ENCODE peak calls at places on chromosomes 12 and 14, in four cellular contexts. S, Z, E and V are unnamed samples.

GRCh38 chr14:38208825-38209562 is 1.3 kb downstream of the SSTR1 start:
- DNase-seq in S (peak; percentile 86), Z (no peak), E (no peak), V (peak; percentile 8)

GRCh38 chr12:57175428-57176138 is 28.2 kb upstream of the LRP1-AS start:
- DNase-seq in S (peak; percentile 88), Z (peak; percentile 80), E (peak; percentile 88), V (no peak)

GRCh38 chr14:101004176-101004575 is 100.7 kb upstream of the RTL1 start:
- DNase-seq in S (no peak), Z (no peak), E (peak; percentile 7), V (no peak)

GRCh38 chr12:124786065-124786964 is 77.3 kb downstream of the SCARB1 start:
- DNase-seq in S (no peak), Z (no peak), E (peak; percentile 86), V (peak; percentile 35)

GRCh38 chr12:31589896-31590729 is 823 bp downstream of the DENND5B start:
- DNase-seq in S (peak; percentile 85), Z (peak; percentile 49), E (peak; percentile 61), V (peak; percentile 85)

GRCh38 chr14:50670196-50670875 is 2.2 kb upstream of the SAV1 start:
- DNase-seq in S (no peak), Z (no peak), E (no peak), V (no peak)

GRCh38 chr14:105061428-105062047 is 3.7 kb downstream of the GPR132 start:
- DNase-seq in S (peak; percentile 61), Z (no peak), E (no peak), V (no peak)

GRCh38 chr14:76975051-76975450 is 53.5 kb downstream of the IRF2BPL start:
- DNase-seq in S (no peak), Z (no peak), E (no peak), V (no peak)

GRCh38 chr12:49580572-49581535 is 12.9 kb upstream of the MCRS1 start:
- DNase-seq in S (peak; percentile 78), Z (peak; percentile 90), E (peak; percentile 55), V (peak; percentile 40)

GRCh38 chr12:33663000-33663654 is 223.5 kb upstream of the SYT10 start:
- DNase-seq in S (no peak), Z (no peak), E (no peak), V (no peak)

GRCh38 chr14:32576088-32576795 is 247.1 kb downstream of the AKAP6 start:
- DNase-seq in S (no peak), Z (peak; percentile 75), E (peak; percentile 36), V (peak; percentile 73)

GRCh38 chr14:68951051-68951797 is 27.9 kb downstream of the ACTN1 start:
- DNase-seq in S (no peak), Z (peak; percentile 100), E (peak; percentile 93), V (no peak)

GRCh38 chr12:124024263-124024678 is 51.3 kb downstream of the ZNF664 start:
- DNase-seq in S (no peak), Z (peak; percentile 78), E (no peak), V (no peak)

GRCh38 chr12:51887476-51888315 is at the start of gene ANKRD33:
- DNase-seq in S (peak; percentile 74), Z (no peak), E (no peak), V (no peak)

GRCh38 chr14:72792051-72792788 is 101.7 kb downstream of the DPF3 start:
- DNase-seq in S (no peak), Z (no peak), E (peak; percentile 26), V (no peak)

GRCh38 chr12:120316798-120317257 is 10.8 kb downstream of the PLA2G1B start:
- DNase-seq in S (no peak), Z (peak; percentile 14), E (no peak), V (no peak)

GRCh38 chr14:61573748-61574513 is 121.4 kb upstream of the HIF1A start:
- DNase-seq in S (no peak), Z (peak; percentile 81), E (no peak), V (no peak)
- H3K27ac ChIP-seq in S (no peak overlapping the region), Z (peak overlapping the region; percentile 72), E (peak overlapping the region; percentile 37), V (no peak overlapping the region)

GRCh38 chr14:61102549-61103466 is 121.8 kb downstream of the SLC38A6 start:
- DNase-seq in S (no peak), Z (peak; percentile 31), E (no peak), V (no peak)

GRCh38 chr14:61101803-61102548 is 120.9 kb downstream of the SLC38A6 start:
- DNase-seq in S (no peak), Z (peak; percentile 23), E (no peak), V (no peak)

GRCh38 chr14:61106627-61107147 is 125.6 kb downstream of the SLC38A6 start:
- DNase-seq in S (no peak), Z (peak; percentile 39), E (no peak), V (no peak)

GRCh38 chr14:61103541-61104339 is 122.7 kb downstream of the SLC38A6 start:
- DNase-seq in S (no peak), Z (peak; percentile 99), E (peak; percentile 60), V (no peak)

DNA sequence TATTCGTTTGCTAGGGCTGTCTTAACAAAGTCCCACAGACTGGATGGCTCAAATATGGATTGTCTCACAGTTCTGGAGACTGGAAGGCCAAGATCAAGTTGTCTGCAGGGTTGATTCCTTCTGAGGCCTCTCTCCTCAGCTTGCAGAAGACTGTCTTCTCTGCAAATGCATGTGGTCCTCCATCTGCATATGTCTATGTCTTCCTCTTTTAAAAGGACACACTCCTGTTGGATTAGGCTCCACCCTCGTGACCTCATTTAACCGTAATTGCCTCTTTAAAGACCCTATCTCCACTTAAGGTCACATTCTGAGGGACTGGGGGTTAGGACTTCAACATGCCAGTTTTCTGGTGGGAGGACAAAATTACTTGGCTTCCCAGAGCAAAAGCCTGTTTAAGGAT is 123.3 kb downstream of the SLC38A6 start:
- DNase-seq in S (no peak), Z (no peak), E (no peak), V (no peak)
- H3K27ac ChIP-seq in S (no peak overlapping the region), Z (peak overlapping the region; percentile 96), E (peak overlapping the region; percentile 57), V (no peak overlapping the region)

GRCh38 chr14:69996197-69996596 is 117.0 kb downstream of the SMOC1 start:
- DNase-seq in S (no peak), Z (peak; percentile 63), E (no peak), V (no peak)

GRCh38 chr14:69999246-69999645 is 120.0 kb downstream of the SMOC1 start:
- DNase-seq in S (peak; percentile 70), Z (peak; percentile 66), E (no peak), V (no peak)

GRCh38 chr14:69994002-69994401 is 114.8 kb downstream of the SMOC1 start:
- DNase-seq in S (no peak), Z (no peak), E (no peak), V (no peak)

GRCh38 chr14:70000601-70001000 is 121.4 kb downstream of the SMOC1 start:
- DNase-seq in S (no peak), Z (no peak), E (no peak), V (no peak)

GRCh38 chr14:69997849-69998248 is 118.6 kb downstream of the SMOC1 start:
- DNase-seq in S (no peak), Z (peak; percentile 63), E (no peak), V (no peak)
- H3K27ac ChIP-seq in S (peak overlapping the region; percentile 70), Z (peak overlapping the region; percentile 79), E (no peak overlapping the region), V (no peak overlapping the region)

DNA sequence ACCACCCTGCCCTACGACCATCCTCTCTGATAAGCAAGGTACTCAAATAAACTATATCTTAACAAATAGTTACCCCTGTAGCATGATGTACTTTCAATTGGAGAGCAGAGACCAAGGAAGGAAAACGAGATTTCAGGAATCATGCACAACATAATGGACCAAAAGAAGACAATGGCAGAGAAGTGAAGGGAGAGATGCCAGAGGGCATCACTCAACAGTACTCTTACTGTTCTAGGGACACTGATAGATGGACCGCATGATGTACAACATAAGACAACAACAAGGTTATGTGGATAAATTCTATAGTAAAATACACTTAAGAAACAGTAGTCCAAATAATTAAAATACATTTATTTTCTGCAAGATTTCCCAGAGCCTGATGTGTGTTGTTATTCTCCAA is 77.5 kb upstream of the IFNG-AS1 start:
- DNase-seq in S (no peak), Z (no peak), E (no peak), V (no peak)
- H3K27ac ChIP-seq in S (no peak overlapping the region), Z (peak overlapping the region; percentile 89), E (no peak overlapping the region), V (no peak overlapping the region)

GRCh38 chr12:95212576-95212975 is 4.7 kb downstream of the FGD6 start:
- DNase-seq in S (no peak), Z (peak; percentile 56), E (no peak), V (no peak)
- H3K27ac ChIP-seq in S (no peak overlapping the region), Z (peak overlapping the region; percentile 51), E (peak overlapping the region; percentile 31), V (no peak overlapping the region)

GRCh38 chr12:39619316-39619659 is 315 bp downstream of the ABCD2 start:
- DNase-seq in S (no peak), Z (no peak), E (no peak), V (no peak)

GRCh38 chr12:39618701-39619100 is 902 bp downstream of the ABCD2 start:
- DNase-seq in S (no peak), Z (no peak), E (no peak), V (no peak)

GRCh38 chr12:39620664-39621658 is 1.4 kb upstream of the ABCD2 start:
- DNase-seq in S (no peak), Z (peak; percentile 6), E (no peak), V (no peak)

GRCh38 chr12:39621670-39622069 is 2.1 kb upstream of the ABCD2 start:
- DNase-seq in S (no peak), Z (no peak), E (no peak), V (no peak)

GRCh38 chr12:39619660-39620433 is at the start of gene ABCD2:
- DNase-seq in S (no peak), Z (peak; percentile 65), E (peak; percentile 82), V (peak; percentile 20)
- H3K27ac ChIP-seq in S (no peak within 1 kb of the TSS), Z (no peak within 1 kb of the TSS), E (peak within 1 kb of the TSS; percentile 88), V (peak within 1 kb of the TSS; percentile 37)